ENCODE peak calls at places on chromosomes 11 and 22, in ten cellular contexts. Q is T follicular helper cell, X is EH, Y is NCI-H2029 treated with DMSO at 0.1 percent for 48 hours, B is iris pigment epithelial cell, I is AG10803, T is GM10248, E is pancreas, J is tibial artery, N is posterior vena cava. R is an unnamed sample.

GRCh38 chr22:48661984-48662383 is 1165.7 kb downstream of the BRD1 start:
- DNase-seq in Q (no peak), X (no peak), Y (no peak), B (no peak), I (no peak), T (no peak), E (no peak), J (no peak), N (no peak), R (no peak)

GRCh38 chr11:67409261-67409666 is 5.4 kb downstream of the TBC1D10C start:
- DNase-seq in Q (no peak), X (no peak), Y (no peak), B (no peak), I (no peak), T (peak), E (no peak), J (no peak), N (no peak), R (peak)

GRCh38 chr22:46069518-46070214 is 80.7 kb upstream of the PPARA start:
- DNase-seq in Q (peak), X (peak), Y (peak), B (peak), I (peak), T (no peak), E (peak), J (peak), N (peak), R (peak)

GRCh38 chr11:122707111-122707510 is 51.6 kb downstream of the UBASH3B start:
- DNase-seq in Q (no peak), X (no peak), Y (no peak), B (no peak), I (no peak), T (no peak), E (no peak), J (no peak), N (no peak), R (no peak)

GRCh38 chr11:95398437-95399112 is 167.6 kb upstream of the SESN3 start:
- DNase-seq in Q (no peak), X (no peak), Y (no peak), B (peak), I (no peak), T (no peak), E (no peak), J (no peak), N (no peak), R (no peak)

GRCh38 chr11:130638624-130639023 is 190.2 kb downstream of the ADAMTS15 start:
- DNase-seq in Q (no peak), X (no peak), Y (no peak), B (no peak), I (no peak), T (no peak), E (no peak), J (no peak), N (no peak), R (no peak)

GRCh38 chr11:10158461-10158860 is 135.6 kb downstream of the SBF2 start:
- DNase-seq in Q (no peak), X (peak), Y (no peak), B (no peak), I (no peak), T (no peak), E (no peak), J (no peak), N (no peak), R (no peak)

GRCh38 chr22:41636467-41636866 is 15.4 kb downstream of the XRCC6 start:
- DNase-seq in Q (no peak), X (peak), Y (peak), B (peak), I (peak), T (no peak), E (no peak), J (peak), N (no peak), R (no peak)

GRCh38 chr11:105718641-105719040 is 108.8 kb downstream of the GRIA4 start:
- DNase-seq in Q (no peak), X (no peak), Y (no peak), B (peak), I (no peak), T (no peak), E (no peak), J (no peak), N (no peak), R (no peak)

GRCh38 chr11:121494355-121495099 is 41.8 kb upstream of the SORL1-AS1 start:
- DNase-seq in Q (no peak), X (no peak), Y (no peak), B (no peak), I (no peak), T (peak), E (no peak), J (no peak), N (no peak), R (no peak)

GRCh38 chr22:38177926-38178604 is 3.6 kb downstream of the PLA2G6 start:
- DNase-seq in Q (no peak), X (peak), Y (peak), B (peak), I (peak), T (no peak), E (no peak), J (peak), N (peak), R (no peak)

GRCh38 chr11:78080084-78080817 is 589 bp upstream of the NDUFC2 start:
- DNase-seq in Q (no peak), X (no peak), Y (no peak), B (no peak), I (no peak), T (no peak), E (no peak), J (no peak), N (no peak), R (no peak)

GRCh38 chr11:44574620-44575287 is 9.3 kb downstream of the CD82 start:
- DNase-seq in Q (no peak), X (peak), Y (no peak), B (peak), I (peak), T (no peak), E (no peak), J (no peak), N (no peak), R (no peak)

GRCh38 chr11:121741316-121741715 is 288.5 kb upstream of the SORL1-AS1 start:
- DNase-seq in Q (no peak), X (peak), Y (no peak), B (no peak), I (peak), T (no peak), E (no peak), J (no peak), N (no peak), R (no peak)

GRCh38 chr11:65204646-65205601 is 23.2 kb downstream of the CAPN1 start:
- DNase-seq in Q (peak), X (peak), Y (no peak), B (peak), I (peak), T (peak), E (no peak), J (peak), N (peak), R (peak)

GRCh38 chr11:71341173-71341572 is 88.8 kb upstream of the SHANK2 start:
- DNase-seq in Q (no peak), X (no peak), Y (no peak), B (no peak), I (no peak), T (no peak), E (no peak), J (no peak), N (peak), R (no peak)

GRCh38 chr11:73242291-73243092 is 24.4 kb downstream of the P2RY2 start:
- DNase-seq in Q (peak), X (peak), Y (peak), B (peak), I (peak), T (peak), E (peak), J (peak), N (peak), R (peak)

GRCh38 chr11:76588455-76589325 is 81.9 kb downstream of the LRRC32 start:
- DNase-seq in Q (no peak), X (peak), Y (no peak), B (peak), I (no peak), T (peak), E (peak), J (no peak), N (peak), R (peak)

GRCh38 chr11:45543808-45544422 is 121.5 kb downstream of the CHST1 start:
- DNase-seq in Q (no peak), X (peak), Y (no peak), B (peak), I (no peak), T (no peak), E (no peak), J (no peak), N (no peak), R (no peak)

GRCh38 chr11:68402355-68403031 is 58.1 kb upstream of the PPP6R3 start:
- DNase-seq in Q (no peak), X (no peak), Y (no peak), B (no peak), I (no peak), T (no peak), E (no peak), J (no peak), N (no peak), R (peak)

GRCh38 chr11:17352925-17353227 is 1.3 kb downstream of the NCR3LG1 start:
- DNase-seq in Q (no peak), X (peak), Y (peak), B (peak), I (peak), T (peak), E (peak), J (peak), N (no peak), R (peak)

GRCh38 chr11:129946256-129946655 is 50.9 kb upstream of the NFRKB start:
- DNase-seq in Q (no peak), X (peak), Y (no peak), B (peak), I (peak), T (no peak), E (no peak), J (no peak), N (no peak), R (no peak)

GRCh38 chr22:37802310-37803194 is 5.2 kb upstream of the GCAT start:
- DNase-seq in Q (no peak), X (peak), Y (no peak), B (peak), I (peak), T (no peak), E (peak), J (no peak), N (no peak), R (peak)

GRCh38 chr11:33391893-33392251 is 134.7 kb downstream of the HIPK3 start:
- DNase-seq in Q (no peak), X (peak), Y (no peak), B (no peak), I (no peak), T (no peak), E (no peak), J (no peak), N (no peak), R (no peak)

GRCh38 chr11:86463120-86463519 is 88.4 kb downstream of the CCDC81 start:
- DNase-seq in Q (no peak), X (no peak), Y (no peak), B (no peak), I (no peak), T (no peak), E (no peak), J (no peak), N (no peak), R (no peak)

R was measured in left lung.